ENCODE peak calls at places on chromosomes 5 and 9, in ten cellular contexts. X, Y, V, G, E, R, D, P, A and Z are unnamed samples.

GRCh38 chr5:65907138-65907537 is 19.2 kb upstream of the ERBIN start:
- DNase-seq in X (no peak), Y (peak; percentile 59), V (no peak), G (no peak), E (peak; percentile 43), R (no peak), D (no peak), P (no peak), A (no peak), Z (no peak)

GRCh38 chr5:112555691-112556090 is 136.6 kb upstream of the EPB41L4A start:
- DNase-seq in X (no peak), Y (peak; percentile 15), V (no peak), G (no peak), E (no peak), R (no peak), D (no peak), P (no peak), A (no peak), Z (no peak)

GRCh38 chr9:109426621-109427402 is 71.3 kb downstream of the PTPN3 start:
- DNase-seq in X (no peak), Y (no peak), V (no peak), G (no peak), E (no peak), R (no peak), D (no peak), P (no peak), A (no peak), Z (no peak)

GRCh38 chr5:146291421-146292074 is 47.1 kb upstream of the POU4F3 start:
- DNase-seq in X (no peak), Y (peak; percentile 77), V (no peak), G (peak; percentile 23), E (peak; percentile 78), R (no peak), D (peak; percentile 70), P (no peak), A (no peak), Z (no peak)

GRCh38 chr5:3531320-3531986 is 64.2 kb upstream of the IRX1 start:
- DNase-seq in X (no peak), Y (no peak), V (peak; percentile 75), G (no peak), E (no peak), R (no peak), D (no peak), P (no peak), A (no peak), Z (no peak)

GRCh38 chr5:74622122-74622521 is 18.4 kb downstream of the ENC1 start:
- DNase-seq in X (no peak), Y (no peak), V (no peak), G (no peak), E (no peak), R (no peak), D (no peak), P (no peak), A (no peak), Z (no peak)

GRCh38 chr5:138275379-138275782 is 960 bp upstream of the GFRA3 start:
- DNase-seq in X (no peak), Y (no peak), V (peak; percentile 58), G (no peak), E (peak; percentile 55), R (no peak), D (no peak), P (no peak), A (no peak), Z (no peak)

GRCh38 chr9:121744002-121744686 is 92.7 kb downstream of the DAB2IP start:
- DNase-seq in X (peak; percentile 73), Y (peak; percentile 60), V (peak; percentile 88), G (no peak), E (peak; percentile 44), R (no peak), D (no peak), P (peak; percentile 65), A (peak; percentile 74), Z (peak; percentile 67)

GRCh38 chr5:166441-167372 is 24.6 kb upstream of the LRRC14B start:
- DNase-seq in X (peak; percentile 38), Y (no peak), V (no peak), G (no peak), E (no peak), R (no peak), D (no peak), P (peak; percentile 7), A (no peak), Z (no peak)

GRCh38 chr9:113952651-113953050 is 76.5 kb downstream of the ZNF618 start:
- DNase-seq in X (no peak), Y (no peak), V (no peak), G (no peak), E (no peak), R (no peak), D (no peak), P (no peak), A (no peak), Z (no peak)

GRCh38 chr5:91670565-91670964 is 287.4 kb upstream of the ARRDC3 start:
- DNase-seq in X (no peak), Y (no peak), V (peak; percentile 76), G (no peak), E (no peak), R (no peak), D (no peak), P (no peak), A (no peak), Z (no peak)

GRCh38 chr5:91127682-91128081 is 255.4 kb downstream of the ARRDC3 start:
- DNase-seq in X (no peak), Y (peak; percentile 41), V (no peak), G (no peak), E (no peak), R (no peak), D (no peak), P (no peak), A (no peak), Z (no peak)

GRCh38 chr5:157827429-157827828 is 31.5 kb downstream of the CLINT1 start:
- DNase-seq in X (no peak), Y (no peak), V (no peak), G (no peak), E (no peak), R (no peak), D (no peak), P (no peak), A (no peak), Z (no peak)

GRCh38 chr5:59003641-59004040 is 420.8 kb downstream of the RAB3C start:
- DNase-seq in X (no peak), Y (no peak), V (no peak), G (no peak), E (no peak), R (no peak), D (no peak), P (no peak), A (no peak), Z (no peak)

GRCh38 chr5:59003124-59003523 is 420.2 kb downstream of the RAB3C start:
- DNase-seq in X (no peak), Y (no peak), V (no peak), G (no peak), E (no peak), R (no peak), D (no peak), P (no peak), A (no peak), Z (no peak)

GRCh38 chr5:59008816-59009473 is 426.1 kb downstream of the RAB3C start:
- DNase-seq in X (no peak), Y (no peak), V (no peak), G (no peak), E (no peak), R (no peak), D (no peak), P (no peak), A (no peak), Z (no peak)

GRCh38 chr5:59005934-59006701 is 423.2 kb downstream of the RAB3C start:
- DNase-seq in X (no peak), Y (no peak), V (no peak), G (no peak), E (no peak), R (no peak), D (no peak), P (no peak), A (no peak), Z (no peak)

GRCh38 chr5:59007460-59008063 is 424.7 kb downstream of the RAB3C start:
- DNase-seq in X (no peak), Y (peak; percentile 55), V (no peak), G (peak; percentile 10), E (peak; percentile 56), R (no peak), D (peak; percentile 44), P (no peak), A (no peak), Z (no peak)
- TF ChIP-seq CTCF in X (no peak), Y (peak; percentile 63), V (peak; percentile 84), G (peak; percentile 32), E (peak; percentile 73), R (no peak), D (peak; percentile 56), P (peak; percentile 48), A (peak; percentile 60), Z (peak; percentile 67)

GRCh38 chr5:124662261-124662781 is 84.1 kb downstream of the ZNF608 start:
- DNase-seq in X (no peak), Y (no peak), V (peak; percentile 67), G (peak; percentile 70), E (no peak), R (no peak), D (no peak), P (no peak), A (no peak), Z (no peak)
- H3K27ac ChIP-seq in X (peak overlapping the region; percentile 78), Y (no peak overlapping the region), V (peak overlapping the region; percentile 95), G (peak overlapping the region; percentile 78), E (no peak overlapping the region), R (peak overlapping the region; percentile 59), D (no peak overlapping the region), P (peak overlapping the region; percentile 77), A (peak overlapping the region; percentile 6), Z (no peak overlapping the region)

GRCh38 chr5:133269707-133270106 is 217.9 kb downstream of the HSPA4 start:
- DNase-seq in X (no peak), Y (no peak), V (no peak), G (no peak), E (no peak), R (no peak), D (no peak), P (no peak), A (no peak), Z (no peak)
- H3K4me1 ChIP-seq in X (no peaks in the 10 kb centered on the region), Y (no peaks in the 10 kb centered on the region), V (peaks cover 10% of the 10 kb centered on the region), G (no peaks in the 10 kb centered on the region), E (no peaks in the 10 kb centered on the region), R (no peaks in the 10 kb centered on the region), D (peaks cover 27% of the 10 kb centered on the region), P (peaks cover 24% of the 10 kb centered on the region), A (no peaks in the 10 kb centered on the region), Z (no peaks in the 10 kb centered on the region)

DNA sequence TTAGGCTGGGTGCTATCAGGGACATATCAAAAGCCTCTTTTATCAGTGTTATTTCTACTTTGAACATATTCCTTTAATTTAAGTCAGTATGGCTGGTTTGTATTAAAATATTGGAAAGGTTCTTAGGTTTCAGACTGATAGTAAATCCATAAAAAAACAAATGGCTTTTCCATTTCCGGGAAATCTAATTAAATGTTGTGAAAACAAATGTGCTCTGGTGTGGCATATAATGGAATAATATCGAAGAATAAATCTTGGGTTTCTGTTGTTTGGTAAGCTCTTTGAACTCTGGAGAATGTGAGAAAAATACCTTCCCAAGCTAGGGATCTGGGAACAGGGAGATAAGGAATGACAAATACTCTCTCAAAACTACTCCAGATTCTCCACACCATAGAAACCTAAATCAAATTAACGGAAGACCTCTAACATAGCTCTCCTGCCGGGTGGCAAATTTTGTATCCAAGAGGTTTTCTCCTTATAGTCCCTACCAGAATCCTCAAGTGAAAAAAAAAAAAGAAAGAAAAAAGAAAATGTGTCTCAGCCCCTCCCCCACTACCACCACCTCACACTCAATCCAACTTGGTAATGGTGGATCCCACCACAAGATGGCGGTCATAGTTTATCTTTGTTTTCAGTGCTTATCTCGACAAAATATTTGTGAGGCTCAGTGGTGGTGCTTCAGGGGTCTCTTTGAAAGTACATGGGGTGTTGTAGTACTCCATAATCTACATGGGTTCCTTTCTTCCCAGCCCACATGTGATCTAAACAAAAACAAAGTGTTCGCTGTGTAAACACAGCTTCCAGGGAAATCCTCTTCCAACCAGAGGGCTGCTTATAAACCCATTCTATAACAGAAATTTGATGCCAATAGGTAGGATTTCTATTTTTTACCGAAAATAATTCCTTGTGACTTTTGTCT is 54.6 kb upstream of the FST start:
- DNase-seq in X (no peak), Y (peak; percentile 46), V (peak; percentile 90), G (peak; percentile 45), E (peak; percentile 74), R (no peak), D (peak; percentile 47), P (no peak), A (no peak), Z (no peak)
- TF ChIP-seq CTCF in X (no peak), Y (peak; percentile 53), V (peak; percentile 82), G (peak; percentile 44), E (peak; percentile 72), R (no peak), D (peak; percentile 61), P (peak; percentile 37), A (no peak), Z (no peak)